ENCODE peak calls at places on chromosome 11, in ten cellular contexts. N, M, K, D, P, H, G, L, F and J are unnamed samples.

GRCh38 chr11:7882860-7883259 is 48.2 kb downstream of the OR10A6 start:
- DNase-seq in N (no peak), K (no peak), H (no peak), P (no peak), G (no peak), L (no peak), M (peak), F (no peak), D (no peak), J (no peak)

GRCh38 chr11:2796508-2797180 is 88.9 kb downstream of the CDKN1C start:
- DNase-seq in G (no peak), L (no peak), D (no peak), M (no peak), K (no peak), N (no peak), F (peak), P (no peak), H (no peak), J (no peak)

GRCh38 chr11:109772846-109773400 is 320.3 kb upstream of the ZC3H12C start:
- DNase-seq in M (no peak), N (no peak), K (no peak), D (no peak), G (no peak), F (no peak), P (peak), L (no peak), H (no peak), J (no peak)

GRCh38 chr11:97751405-97751804 is 1269.3 kb upstream of the CNTN5 start:
- DNase-seq in D (no peak), G (no peak), N (no peak), P (no peak), L (no peak), K (no peak), H (no peak), F (no peak), M (no peak), J (no peak)

GRCh38 chr11:73314121-73314948 is 6.3 kb downstream of the ARHGEF17 start:
- DNase-seq in G (peak), N (no peak), D (no peak), H (peak), F (no peak), K (no peak), M (peak), P (no peak), L (peak), J (no peak)

GRCh38 chr11:93694109-93694508 is 32.6 kb downstream of the CEP295 start:
- DNase-seq in D (no peak), G (no peak), N (no peak), L (no peak), H (no peak), K (no peak), F (no peak), M (peak), P (no peak), J (no peak)

GRCh38 chr11:47330002-47330911 is 22.2 kb downstream of the MYBPC3 start:
- DNase-seq in G (no peak), F (no peak), N (no peak), M (no peak), P (no peak), H (peak), L (no peak), D (no peak), K (no peak), J (no peak)

GRCh38 chr11:44631831-44632230 is 66.4 kb downstream of the CD82 start:
- DNase-seq in P (no peak), K (no peak), H (no peak), F (no peak), D (no peak), L (peak), M (no peak), G (no peak), N (no peak), J (no peak)

GRCh38 chr11:2092956-2093412 is 46.2 kb downstream of the IGF2 start:
- DNase-seq in N (peak), H (peak), D (no peak), M (peak), L (peak), P (no peak), K (peak), G (peak), F (peak), J (peak)

GRCh38 chr11:43021466-43021865 is 290.3 kb upstream of the API5 start:
- DNase-seq in P (peak), H (no peak), L (no peak), F (no peak), N (no peak), K (no peak), M (no peak), G (no peak), D (no peak), J (no peak)

GRCh38 chr11:3195251-3196160 is 23.1 kb downstream of the MRGPRG start:
- DNase-seq in P (peak), L (no peak), G (peak), F (no peak), M (peak), H (no peak), K (no peak), D (no peak), N (no peak), J (no peak)

GRCh38 chr11:1435820-1436467 is 46.2 kb downstream of the BRSK2 start:
- DNase-seq in H (no peak), F (no peak), M (no peak), G (no peak), N (no peak), L (no peak), P (no peak), D (no peak), K (no peak), J (no peak)

GRCh38 chr11:103946793-103947565 is 89.5 kb upstream of the DDI1 start:
- DNase-seq in P (no peak), K (no peak), H (no peak), L (no peak), D (peak), G (no peak), M (peak), F (no peak), N (no peak), J (no peak)

GRCh38 chr11:70018816-70019215 is 59.3 kb upstream of the ANO1 start:
- DNase-seq in H (no peak), K (no peak), D (no peak), P (no peak), M (no peak), F (no peak), L (no peak), G (no peak), N (no peak), J (no peak)

GRCh38 chr11:115964091-115964490 is 459.9 kb upstream of the CADM1 start:
- DNase-seq in N (no peak), H (no peak), M (no peak), K (no peak), G (no peak), F (no peak), P (no peak), D (no peak), L (no peak), J (no peak)